ENCODE peak calls at places on chromosomes 11 and 22, in ten cellular contexts. S is NCI-H1092, U is GM03348, Y is GM13976, F is NAMALWA, R is RWPE1, D is EH, G is NCI-H2107, E is SW480, Q is AG09309. J is an unnamed sample.

GRCh38 chr11:110091995-110092576 is 1.1 kb upstream of the ZC3H12C start:
- DNase-seq in S (no peak), U (peak; percentile 4), Y (no peak), F (no peak), R (no peak), D (peak; percentile 6), G (no peak), E (peak; percentile 7), Q (no peak), J (no peak)

GRCh38 chr11:43852057-43852636 is 28.5 kb upstream of the ALKBH3 start:
- DNase-seq in S (peak; percentile 10), U (peak; percentile 81), Y (peak; percentile 75), F (peak; percentile 80), R (peak; percentile 62), D (peak; percentile 78), G (no peak), E (peak; percentile 74), Q (peak; percentile 53), J (peak; percentile 67)

GRCh38 chr11:56521955-56522354 is 21.1 kb downstream of the OR5M11 start:
- DNase-seq in S (no peak), U (no peak), Y (no peak), F (no peak), R (no peak), D (no peak), G (no peak), E (peak; percentile 32), Q (no peak), J (no peak)

GRCh38 chr11:126646701-126647209 is 291.3 kb downstream of the ST3GAL4 start:
- DNase-seq in S (no peak), U (peak; percentile 67), Y (no peak), F (no peak), R (peak; percentile 48), D (peak; percentile 86), G (no peak), E (no peak), Q (peak; percentile 53), J (no peak)

GRCh38 chr22:26709617-26710390 is 52.4 kb downstream of the MIAT start:
- DNase-seq in S (no peak), U (peak; percentile 61), Y (no peak), F (no peak), R (no peak), D (peak; percentile 83), G (no peak), E (no peak), Q (no peak), J (no peak)

GRCh38 chr11:82682003-82682751 is 51.5 kb downstream of the FAM181B start:
- DNase-seq in S (peak; percentile 23), U (peak; percentile 61), Y (no peak), F (peak; percentile 89), R (peak; percentile 48), D (peak; percentile 70), G (no peak), E (peak; percentile 55), Q (peak; percentile 57), J (no peak)

GRCh38 chr11:69984457-69985261 is 93.5 kb upstream of the ANO1 start:
- DNase-seq in S (no peak), U (no peak), Y (no peak), F (no peak), R (no peak), D (no peak), G (no peak), E (no peak), Q (no peak), J (no peak)

GRCh38 chr22:40240671-40241070 is 62.9 kb downstream of the TNRC6B start:
- DNase-seq in S (no peak), U (no peak), Y (no peak), F (peak; percentile 19), R (no peak), D (no peak), G (no peak), E (no peak), Q (no peak), J (no peak)

GRCh38 chr11:6387811-6388599 is 2.3 kb upstream of the SMPD1 start:
- DNase-seq in S (no peak), U (no peak), Y (no peak), F (no peak), R (no peak), D (peak; percentile 55), G (no peak), E (no peak), Q (no peak), J (no peak)

GRCh38 chr11:3824714-3825472 is 15.9 kb downstream of the RHOG start:
- DNase-seq in S (no peak), U (peak; percentile 41), Y (peak; percentile 86), F (peak; percentile 89), R (no peak), D (peak; percentile 41), G (no peak), E (peak; percentile 33), Q (no peak), J (peak; percentile 62)

GRCh38 chr11:47565340-47566165 is at the start of gene PTPMT1:
- DNase-seq in S (peak; percentile 41), U (peak; percentile 90), Y (peak; percentile 91), F (peak; percentile 75), R (peak; percentile 57), D (peak; percentile 82), G (peak; percentile 35), E (peak; percentile 73), Q (no peak), J (peak; percentile 55)

GRCh38 chr22:41963453-41964105 is 5.7 kb upstream of the SEPTIN3 start:
- DNase-seq in S (no peak), U (no peak), Y (no peak), F (no peak), R (no peak), D (no peak), G (no peak), E (no peak), Q (peak; percentile 21), J (no peak)

GRCh38 chr11:19508166-19508565 is 204.5 kb upstream of the NAV2 start:
- DNase-seq in S (no peak), U (peak; percentile 20), Y (no peak), F (no peak), R (peak; percentile 44), D (peak; percentile 19), G (no peak), E (peak; percentile 70), Q (no peak), J (no peak)

GRCh38 chr22:36334838-36335603 is 52.7 kb downstream of the MYH9 start:
- DNase-seq in S (no peak), U (peak; percentile 84), Y (no peak), F (no peak), R (no peak), D (peak; percentile 92), G (no peak), E (peak; percentile 72), Q (no peak), J (peak; percentile 33)

GRCh38 chr11:1263036-1263435 is 40.2 kb downstream of the MUC5B start:
- DNase-seq in S (no peak), U (no peak), Y (no peak), F (no peak), R (peak; percentile 6), D (peak; percentile 11), G (no peak), E (peak; percentile 42), Q (no peak), J (no peak)

GRCh38 chr11:120394119-120394518 is 57.9 kb downstream of the ARHGEF12 start:
- DNase-seq in S (no peak), U (no peak), Y (no peak), F (no peak), R (no peak), D (no peak), G (no peak), E (no peak), Q (no peak), J (no peak)

GRCh38 chr11:41917900-41918299 is 458.4 kb upstream of the LRRC4C start:
- DNase-seq in S (no peak), U (no peak), Y (no peak), F (no peak), R (no peak), D (no peak), G (no peak), E (no peak), Q (no peak), J (no peak)

GRCh38 chr11:133040289-133040893 is 491.9 kb downstream of the OPCML start:
- DNase-seq in S (no peak), U (peak; percentile 76), Y (no peak), F (no peak), R (no peak), D (peak; percentile 84), G (no peak), E (peak; percentile 51), Q (no peak), J (no peak)

GRCh38 chr22:26890870-26891269 is 233.5 kb downstream of the MIAT start:
- DNase-seq in S (no peak), U (no peak), Y (no peak), F (no peak), R (no peak), D (no peak), G (no peak), E (no peak), Q (no peak), J (no peak)

GRCh38 chr22:48691431-48691851 is 1136.2 kb downstream of the BRD1 start:
- DNase-seq in S (no peak), U (no peak), Y (no peak), F (no peak), R (no peak), D (no peak), G (no peak), E (no peak), Q (no peak), J (no peak)

GRCh38 chr11:46248270-46249102 is 29.0 kb upstream of the CREB3L1 start:
- DNase-seq in S (no peak), U (peak; percentile 89), Y (no peak), F (no peak), R (peak; percentile 89), D (peak; percentile 99), G (no peak), E (peak; percentile 91), Q (peak; percentile 91), J (no peak)

GRCh38 chr11:61742391-61742790 is 10.0 kb upstream of the MYRF start:
- DNase-seq in S (no peak), U (no peak), Y (no peak), F (no peak), R (no peak), D (no peak), G (no peak), E (no peak), Q (no peak), J (no peak)